ENCODE peak calls at places on chromosomes 7 and 10, in four cellular contexts. I is dorsolateral prefrontal cortex, D is body of pancreas, H is bronchial epithelial cell. W is an unnamed sample.

GRCh38 chr7:40850017-40850416 is 715.2 kb downstream of the SUGCT start:
- DNase-seq in D (no peak), I (no peak), H (no peak), W (no peak)

GRCh38 chr10:8095962-8096361 is 41.5 kb downstream of the GATA3 start:
- DNase-seq in I (no peak), H (no peak), D (no peak), W (no peak)

GRCh38 chr7:148747274-148747673 is 48.6 kb downstream of the CUL1 start:
- DNase-seq in I (no peak), D (no peak), H (peak; percentile 30), W (no peak)

GRCh38 chr7:25624001-25624400 is 395.7 kb upstream of the NPVF start:
- DNase-seq in I (no peak), D (no peak), H (peak; percentile 50), W (no peak)

GRCh38 chr7:88391247-88391646 is 84.6 kb upstream of the STEAP4 start:
- DNase-seq in H (no peak), D (no peak), I (no peak), W (no peak)

GRCh38 chr7:50393076-50393475 is 57.1 kb downstream of the FIGNL1 start:
- DNase-seq in I (no peak), D (no peak), H (no peak), W (no peak)

GRCh38 chr7:108181073-108181985 is 51.2 kb upstream of the LAMB4 start:
- DNase-seq in H (peak; percentile 62), D (no peak), I (no peak), W (peak; percentile 26)

GRCh38 chr7:19112290-19113000 is 5.0 kb downstream of the TWIST1 start:
- DNase-seq in D (no peak), H (no peak), I (peak; percentile 31), W (no peak)

GRCh38 chr7:53191836-53192443 is 156.5 kb downstream of the POM121L12 start:
- DNase-seq in H (no peak), I (no peak), D (no peak), W (no peak)

GRCh38 chr10:72297281-72297967 is 23.7 kb downstream of the DDIT4 start:
- DNase-seq in I (peak; percentile 75), D (peak; percentile 68), H (peak; percentile 77), W (peak; percentile 81)

GRCh38 chr7:105487559-105488218 is 34.4 kb downstream of the PUS7 start:
- DNase-seq in H (peak; percentile 76), D (no peak), I (no peak), W (peak; percentile 30)

GRCh38 chr10:63865210-63865609 is 344.0 kb downstream of the REEP3 start:
- DNase-seq in I (no peak), D (no peak), H (no peak), W (no peak)

GRCh38 chr10:117757121-117757795 is 214.7 kb downstream of the EMX2 start:
- DNase-seq in H (no peak), I (no peak), D (no peak), W (no peak)

GRCh38 chr7:69402696-69403095 is 195.6 kb upstream of the AUTS2 start:
- DNase-seq in D (no peak), I (no peak), H (no peak), W (no peak)

GRCh38 chr10:120162471-120162870 is 269.9 kb downstream of the SEC23IP start:
- DNase-seq in I (no peak), H (no peak), D (no peak), W (no peak)

GRCh38 chr7:3404490-3404889 is 103.4 kb downstream of the SDK1 start:
- DNase-seq in H (peak; percentile 21), D (no peak), I (no peak), W (no peak)

GRCh38 chr7:154647625-154648024 is 355.3 kb downstream of the PAXIP1 start:
- DNase-seq in D (no peak), H (no peak), I (no peak), W (no peak)

GRCh38 chr10:129277804-129278203 is 189.2 kb upstream of the MGMT start:
- DNase-seq in D (no peak), H (no peak), I (no peak), W (no peak)

GRCh38 chr10:129272859-129273258 is 194.2 kb upstream of the MGMT start:
- DNase-seq in D (no peak), I (no peak), H (no peak), W (no peak)

GRCh38 chr10:129277080-129277479 is 190.0 kb upstream of the MGMT start:
- DNase-seq in H (no peak), D (no peak), I (no peak), W (no peak)

GRCh38 chr10:129275886-129276285 is 191.2 kb upstream of the MGMT start:
- DNase-seq in D (no peak), H (no peak), I (no peak), W (no peak)

DNA sequence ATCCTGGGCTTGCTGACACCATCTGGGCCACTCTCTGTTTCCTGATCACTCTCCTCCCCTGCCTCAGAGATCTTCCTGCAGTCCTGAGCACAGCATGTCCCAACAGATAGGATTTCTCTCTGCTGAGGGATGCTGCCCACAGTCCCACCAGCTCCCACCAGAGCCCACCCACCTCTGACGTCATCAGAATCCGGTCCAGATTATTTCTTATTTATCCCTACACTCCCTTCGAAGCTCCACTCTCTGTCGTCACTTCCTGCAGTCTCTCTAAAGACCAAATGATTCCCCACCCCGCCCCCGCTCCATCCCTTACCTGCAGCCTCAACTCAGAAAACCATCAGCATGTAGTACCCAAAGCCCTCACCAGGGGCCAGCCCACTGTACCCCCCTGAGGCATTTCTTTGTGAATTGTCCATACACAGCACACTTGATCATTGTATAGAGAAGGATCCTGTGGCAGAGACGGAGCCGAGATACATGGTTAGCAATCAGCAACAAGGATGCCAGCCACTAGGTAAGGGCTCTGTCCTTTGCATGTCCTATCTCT is 192.0 kb upstream of the MGMT start:
- DNase-seq in H (no peak), D (no peak), I (no peak), W (no peak)
- TF ChIP-seq CTCF in H (no peak), D (no peak), I (no peak), W (peak; percentile 8)

DNA sequence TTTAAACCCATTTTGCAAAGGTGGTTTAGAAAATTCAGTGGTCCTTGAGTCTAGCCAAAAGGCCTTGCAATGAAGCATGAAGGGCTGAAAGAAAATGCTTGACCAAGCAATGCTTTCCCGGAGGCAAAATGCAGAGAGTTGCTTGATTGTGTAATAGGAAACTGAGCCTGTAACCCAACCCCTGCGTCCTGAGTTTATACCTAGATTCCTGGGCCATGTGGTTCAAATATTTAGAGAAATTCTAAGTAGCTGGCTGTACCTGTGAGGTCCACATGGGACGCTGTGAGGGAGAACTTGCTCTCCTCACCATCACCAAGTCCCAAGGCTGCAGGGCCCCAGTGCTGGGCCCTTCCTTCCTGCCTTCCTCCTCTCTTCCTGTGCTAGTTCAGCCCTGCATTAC is 45.7 kb downstream of the CXCL12 start:
- DNase-seq in I (no peak), H (peak; percentile 18), D (no peak), W (no peak)
- TF ChIP-seq CTCF in I (no peak), H (no peak), D (no peak), W (no peak)

GRCh38 chr10:99973190-99973589 is 36.6 kb downstream of the DNMBP start:
- DNase-seq in H (no peak), D (no peak), I (no peak), W (no peak)
- TF ChIP-seq CTCF in H (peak; percentile 3), D (peak; percentile 12), I (peak; percentile 24), W (peak; percentile 46)

DNA sequence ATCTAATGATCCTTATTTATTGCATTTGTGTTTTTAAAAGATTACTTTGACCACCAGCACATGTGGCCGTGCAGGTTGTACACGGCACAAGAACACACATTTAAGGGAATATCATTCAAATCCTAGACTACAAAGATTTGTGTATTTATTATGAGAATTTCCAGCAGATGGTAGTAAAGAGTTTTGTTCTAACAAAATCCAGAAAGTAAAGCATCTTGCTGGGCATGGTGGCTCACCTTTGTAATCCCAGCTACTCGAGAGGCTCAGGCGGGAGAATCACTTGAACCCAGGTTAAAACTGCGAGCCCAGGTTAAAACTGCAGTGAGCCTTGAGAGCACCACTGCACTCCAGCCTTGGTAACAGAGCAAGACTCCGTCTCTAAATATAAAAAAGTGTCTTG is 31.5 kb downstream of the MACROH2A2 start:
- DNase-seq in H (no peak), I (no peak), D (no peak), W (no peak)
- TF ChIP-seq CTCF in H (no peak), I (no peak), D (no peak), W (no peak)

GRCh38 chr10:113679463-113680171 is at the start of gene CASP7:
- DNase-seq in D (peak; percentile 82), I (peak; percentile 79), H (peak; percentile 45), W (peak; percentile 84)
- TF ChIP-seq CTCF in D (no peak), I (no peak), H (peak; percentile 32), W (peak; percentile 57)

GRCh38 chr10:123236122-123236521 is 81.9 kb downstream of the BUB3 start:
- DNase-seq in I (no peak), H (no peak), D (no peak), W (no peak)
- TF ChIP-seq CTCF in I (no peak), H (peak; percentile 18), D (no peak), W (peak; percentile 17)

DNA sequence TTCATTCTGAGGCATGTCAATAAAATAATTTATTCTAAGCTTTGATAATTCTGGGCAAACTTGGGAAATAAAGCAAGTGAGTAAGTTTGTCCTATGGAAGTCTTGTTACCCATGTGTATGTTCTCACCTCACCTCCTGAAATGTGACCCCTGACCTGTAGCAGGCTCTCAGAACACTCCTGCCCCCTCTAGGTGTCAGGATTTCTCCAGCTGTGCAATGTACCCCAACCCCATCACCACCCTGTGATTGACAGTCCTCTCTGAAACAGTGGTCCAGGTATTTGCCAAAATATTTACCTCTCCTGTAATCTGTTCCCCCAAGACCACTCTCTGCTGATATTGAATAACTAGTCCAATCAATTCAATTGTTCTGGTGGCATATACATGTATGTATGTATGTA is 122.6 kb upstream of the PTER start:
- DNase-seq in H (no peak), I (no peak), D (no peak), W (no peak)
- TF ChIP-seq CTCF in H (no peak), I (no peak), D (no peak), W (peak; percentile 37)

DNA sequence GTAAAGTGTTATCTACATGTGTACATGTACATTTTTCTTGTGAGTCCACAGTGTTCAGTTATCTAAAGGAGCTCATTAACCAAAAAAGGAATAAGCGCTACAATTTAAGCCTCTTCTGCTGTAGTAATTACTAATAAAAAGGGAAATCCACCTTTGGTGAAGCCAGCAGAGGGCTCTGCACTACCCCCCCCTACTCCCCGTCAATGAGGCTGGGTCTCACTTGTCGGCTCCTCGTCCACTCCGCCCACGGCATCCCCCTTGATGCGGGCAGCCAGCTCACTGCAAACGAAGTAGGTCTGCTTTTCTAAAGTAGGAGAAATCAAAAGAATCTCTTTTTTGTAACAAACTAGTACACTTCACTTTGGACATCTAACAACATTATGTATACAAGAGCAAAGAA is 4.7 kb upstream of the WASHC2A start:
- DNase-seq in H (no peak), D (no peak), I (no peak), W (peak; percentile 9)
- TF ChIP-seq CTCF in H (no peak), D (no peak), I (no peak), W (peak; percentile 29)

GRCh38 chr7:14717711-14718304 is 184.7 kb downstream of the DGKB start:
- DNase-seq in I (no peak), D (no peak), H (peak; percentile 33), W (no peak)
- TF ChIP-seq CTCF in I (peak; percentile 73), D (peak; percentile 76), H (peak; percentile 20), W (peak; percentile 46)

W was measured in GM13977.